ENCODE peak calls at places on chromosomes 11 and 22, in eight cellular contexts. R is coronary artery; C is Right ventricle myocardium superior; N is A549; D is activated T-cell treated with anti-CD3 and anti-CD28 coated beads, Interleukin-2, amount 50 U/mL, for 72 hours; B is NAMALWA; G is GM12865; J is cardiac muscle cell. U is an unnamed sample.

GRCh38 chr11:27869701-27870100 is 169.4 kb upstream of the BDNF start:
- DNase-seq in B (no peak), D (no peak), C (no peak), G (no peak), J (no peak), R (no peak), N (no peak), U (no peak)

GRCh38 chr22:41350087-41350486 is 31.7 kb upstream of the TEF start:
- DNase-seq in R (no peak), G (no peak), J (no peak), D (no peak), C (no peak), N (no peak), B (no peak), U (no peak)

GRCh38 chr11:69002743-69003231 is 10.3 kb downstream of the MRGPRF start:
- DNase-seq in R (no peak), B (no peak), D (no peak), N (no peak), C (peak), J (no peak), G (no peak), U (no peak)

GRCh38 chr11:132312616-132313210 is 942.3 kb downstream of the NTM start:
- DNase-seq in J (peak), G (peak), N (peak), C (no peak), B (peak), R (no peak), D (no peak), U (peak)

GRCh38 chr11:111069076-111069475 is 176.4 kb upstream of the POU2AF2 start:
- DNase-seq in R (no peak), N (peak), G (no peak), C (no peak), J (no peak), D (no peak), B (no peak), U (no peak)

GRCh38 chr22:31891366-31892079 is 52.8 kb upstream of the YWHAH start:
- DNase-seq in G (no peak), D (no peak), B (no peak), R (no peak), J (no peak), N (no peak), C (no peak), U (no peak)

GRCh38 chr11:104625246-104625645 is 273.0 kb downstream of the CASP12 start:
- DNase-seq in B (no peak), R (no peak), C (no peak), N (no peak), J (no peak), D (no peak), G (no peak), U (no peak)

GRCh38 chr11:110856993-110857812 is 145.0 kb upstream of the ARHGAP20 start:
- DNase-seq in D (no peak), G (peak), R (no peak), C (no peak), J (no peak), N (no peak), B (no peak), U (no peak)

GRCh38 chr11:58390551-58391063 is 16.1 kb downstream of the OR5B3 start:
- DNase-seq in R (no peak), J (no peak), B (no peak), G (no peak), C (no peak), N (no peak), D (no peak), U (no peak)

GRCh38 chr11:102138677-102139076 is 28.4 kb downstream of the YAP1 start:
- DNase-seq in N (no peak), C (no peak), G (no peak), R (no peak), B (no peak), D (no peak), J (no peak), U (no peak)

GRCh38 chr11:93529707-93530467 is 13.3 kb downstream of the SMCO4 start:
- DNase-seq in D (no peak), B (no peak), C (peak), N (no peak), R (no peak), G (no peak), J (no peak), U (no peak)

GRCh38 chr22:31734512-31734911 is 15.4 kb downstream of the PRR14L start:
- DNase-seq in G (no peak), D (no peak), N (no peak), J (no peak), R (no peak), C (no peak), B (no peak), U (no peak)